ENCODE peak calls at places on chromosomes 4 and X, in five cellular contexts. One of them, this sample, is unnamed.

GRCh38 chr4:43485196-43485595 is 592.7 kb downstream of the GRXCR1 start:
- DNase-seq in transverse colon: no peak
- DNase-seq in ovary: no peak
- DNase-seq in GM12865: no peak
- DNase-seq in MCF 10A: no peak
- DNase-seq in this sample: no peak

GRCh38 chrX:54819201-54819600 is 11.7 kb downstream of the MAGED2 start:
- DNase-seq in GM12865: no peak
- DNase-seq in transverse colon: no peak
- DNase-seq in MCF 10A: no peak
- DNase-seq in ovary: no peak
- DNase-seq in this sample: no peak

GRCh38 chr4:8383451-8384160 is 56.9 kb downstream of the ACOX3 start:
- DNase-seq in transverse colon: no peak
- DNase-seq in MCF 10A: no peak
- DNase-seq in ovary: no peak
- DNase-seq in GM12865: no peak
- DNase-seq in this sample: no peak

GRCh38 chr4:16457944-16458343 is 231.7 kb upstream of the TAPT1 start:
- DNase-seq in transverse colon: no peak
- DNase-seq in ovary: no peak
- DNase-seq in GM12865: no peak
- DNase-seq in MCF 10A: peak
- DNase-seq in this sample: no peak

GRCh38 chrX:118756111-118756510 is 28.7 kb downstream of the IL13RA1 start:
- DNase-seq in ovary: no peak
- DNase-seq in transverse colon: no peak
- DNase-seq in MCF 10A: peak
- DNase-seq in GM12865: no peak
- DNase-seq in this sample: no peak

GRCh38 chr4:142416711-142417275 is 429.3 kb downstream of the INPP4B start:
- DNase-seq in MCF 10A: no peak
- DNase-seq in transverse colon: no peak
- DNase-seq in GM12865: peak
- DNase-seq in ovary: no peak
- DNase-seq in this sample: no peak

GRCh38 chrX:72002886-72003285 is 92.2 kb downstream of the NHSL2 start:
- DNase-seq in MCF 10A: no peak
- DNase-seq in transverse colon: no peak
- DNase-seq in ovary: no peak
- DNase-seq in GM12865: no peak
- DNase-seq in this sample: peak

GRCh38 chr4:92304636-92305035 is 870 bp downstream of the GRID2 start:
- DNase-seq in GM12865: no peak
- DNase-seq in ovary: no peak
- DNase-seq in transverse colon: no peak
- DNase-seq in MCF 10A: no peak
- DNase-seq in this sample: no peak

GRCh38 chr4:112327950-112328349 is 30.8 kb downstream of the ALPK1 start:
- DNase-seq in ovary: no peak
- DNase-seq in GM12865: peak
- DNase-seq in transverse colon: no peak
- DNase-seq in MCF 10A: peak
- DNase-seq in this sample: no peak

GRCh38 chr4:9921326-9921725 is 100.0 kb downstream of the SLC2A9 start:
- DNase-seq in ovary: no peak
- DNase-seq in MCF 10A: no peak
- DNase-seq in GM12865: no peak
- DNase-seq in transverse colon: no peak
- DNase-seq in this sample: no peak

GRCh38 chr4:185916231-185916630 is 104.2 kb upstream of the SORBS2 start:
- DNase-seq in ovary: no peak
- DNase-seq in MCF 10A: no peak
- DNase-seq in transverse colon: no peak
- DNase-seq in GM12865: no peak
- DNase-seq in this sample: no peak

GRCh38 chrX:130171446-130172126 is at the start of gene RAB33A:
- DNase-seq in transverse colon: peak
- DNase-seq in ovary: peak
- DNase-seq in GM12865: peak
- DNase-seq in MCF 10A: no peak
- DNase-seq in this sample: peak

GRCh38 chrX:129000018-129000417 is 523.3 kb downstream of the SMARCA1 start:
- DNase-seq in MCF 10A: no peak
- DNase-seq in GM12865: no peak
- DNase-seq in ovary: no peak
- DNase-seq in transverse colon: no peak
- DNase-seq in this sample: no peak

GRCh38 chr4:54484361-54484760 is 173.4 kb upstream of the KIT start:
- DNase-seq in ovary: no peak
- DNase-seq in GM12865: no peak
- DNase-seq in MCF 10A: peak
- DNase-seq in transverse colon: no peak
- DNase-seq in this sample: no peak

GRCh38 chrX:123803331-123803983 is 56.4 kb upstream of the XIAP start:
- DNase-seq in ovary: no peak
- DNase-seq in MCF 10A: peak
- DNase-seq in GM12865: peak
- DNase-seq in transverse colon: no peak
- DNase-seq in this sample: no peak

GRCh38 chr4:105352826-105353225 is 121.0 kb downstream of the PPA2 start:
- DNase-seq in MCF 10A: no peak
- DNase-seq in GM12865: peak
- DNase-seq in transverse colon: no peak
- DNase-seq in ovary: no peak
- DNase-seq in this sample: no peak

GRCh38 chr4:7815562-7815961 is 124.1 kb downstream of the AFAP1 start:
- DNase-seq in GM12865: no peak
- DNase-seq in ovary: no peak
- DNase-seq in transverse colon: no peak
- DNase-seq in MCF 10A: peak
- DNase-seq in this sample: no peak

GRCh38 chr4:184417802-184418511 is 56.4 kb downstream of the IRF2 start:
- DNase-seq in ovary: no peak
- DNase-seq in GM12865: peak
- DNase-seq in transverse colon: no peak
- DNase-seq in MCF 10A: peak
- DNase-seq in this sample: no peak

GRCh38 chrX:11628399-11628798 is 37.3 kb downstream of the ARHGAP6 start:
- DNase-seq in GM12865: peak
- DNase-seq in MCF 10A: no peak
- DNase-seq in transverse colon: no peak
- DNase-seq in ovary: no peak
- DNase-seq in this sample: no peak

GRCh38 chrX:51496501-51497291 is at the start of gene NUDT11:
- DNase-seq in MCF 10A: no peak
- DNase-seq in ovary: peak
- DNase-seq in GM12865: peak
- DNase-seq in transverse colon: peak
- DNase-seq in this sample: peak

GRCh38 chrX:150365953-150366911 is 3.1 kb downstream of the MAMLD1 start:
- DNase-seq in MCF 10A: peak
- DNase-seq in ovary: peak
- DNase-seq in GM12865: no peak
- DNase-seq in transverse colon: peak
- DNase-seq in this sample: no peak

GRCh38 chrX:150364347-150365050 is 1.4 kb downstream of the MAMLD1 start:
- DNase-seq in transverse colon: peak
- DNase-seq in ovary: peak
- DNase-seq in MCF 10A: peak
- DNase-seq in GM12865: no peak
- DNase-seq in this sample: no peak

GRCh38 chrX:150363561-150364346 is 637 bp downstream of the MAMLD1 start:
- DNase-seq in transverse colon: peak
- DNase-seq in MCF 10A: peak
- DNase-seq in ovary: peak
- DNase-seq in GM12865: no peak
- DNase-seq in this sample: no peak

GRCh38 chrX:150366951-150367545 is 3.9 kb downstream of the MAMLD1 start:
- DNase-seq in ovary: no peak
- DNase-seq in MCF 10A: peak
- DNase-seq in GM12865: no peak
- DNase-seq in transverse colon: no peak
- DNase-seq in this sample: no peak

GRCh38 chrX:150365051-150365952 is 2.2 kb downstream of the MAMLD1 start:
- DNase-seq in ovary: peak
- DNase-seq in MCF 10A: peak
- DNase-seq in transverse colon: peak
- DNase-seq in GM12865: no peak
- DNase-seq in this sample: peak
- TF ChIP-seq CTCF in ovary: peak
- TF ChIP-seq CTCF in MCF 10A: peak
- TF ChIP-seq CTCF in transverse colon: peak
- TF ChIP-seq CTCF in GM12865: peak
- TF ChIP-seq CTCF in this sample: peak

DNA sequence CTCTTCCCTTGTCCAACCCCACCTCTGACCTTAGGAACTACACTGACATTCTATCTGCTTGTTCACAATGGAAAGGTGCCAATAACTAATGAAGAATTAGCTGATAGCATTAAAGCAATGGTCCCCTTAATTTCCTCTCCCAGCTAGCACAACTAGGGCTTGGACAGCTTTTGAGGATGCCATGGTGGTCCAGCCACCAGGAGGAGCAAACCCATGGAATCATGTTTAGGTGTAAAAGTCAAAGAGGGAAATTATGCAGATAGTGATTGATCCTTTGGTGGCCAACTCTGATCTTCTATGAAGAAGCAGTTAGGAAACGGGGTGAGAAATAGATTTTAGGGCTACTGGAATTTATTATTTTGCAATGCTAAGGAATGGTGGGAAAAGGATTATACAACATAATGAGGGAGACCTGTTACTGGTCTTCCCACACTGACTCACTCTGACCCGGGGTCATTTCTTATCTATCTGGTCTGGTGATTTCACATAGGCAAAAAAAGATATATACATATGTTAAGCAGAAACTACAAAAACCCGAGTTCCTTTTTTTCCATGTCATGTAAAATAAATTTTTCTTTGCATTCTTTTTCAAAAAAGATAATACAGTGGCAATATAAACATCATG is 45.8 kb upstream of the FBXW7 start:
- DNase-seq in GM12865: no peak
- DNase-seq in MCF 10A: no peak
- DNase-seq in ovary: no peak
- DNase-seq in transverse colon: no peak
- DNase-seq in this sample: no peak
- TF ChIP-seq CTCF in GM12865: no peak
- TF ChIP-seq CTCF in MCF 10A: no peak
- TF ChIP-seq CTCF in ovary: no peak
- TF ChIP-seq CTCF in transverse colon: no peak
- TF ChIP-seq CTCF in this sample: peak

DNA sequence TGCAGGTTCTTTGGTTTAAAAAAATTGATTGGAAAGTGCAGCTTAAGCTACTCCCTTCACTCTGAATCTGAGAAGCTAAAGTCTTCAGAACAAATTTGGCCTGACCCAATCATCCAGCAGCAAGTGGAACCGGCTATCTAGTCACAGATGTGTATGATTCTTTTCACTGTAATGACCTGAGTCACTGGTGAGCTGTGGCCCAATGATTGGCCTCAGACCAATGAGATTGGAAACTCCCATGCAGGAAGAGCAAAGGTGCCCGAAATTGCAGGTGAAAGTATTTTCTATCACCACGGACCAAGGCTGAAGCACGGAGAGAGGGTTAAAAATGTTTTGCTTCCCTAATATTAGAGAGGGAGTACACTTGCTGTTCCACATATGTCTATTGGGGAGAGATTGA is 11.4 kb downstream of the RIPPLY1 start:
- DNase-seq in MCF 10A: no peak
- DNase-seq in ovary: no peak
- DNase-seq in GM12865: no peak
- DNase-seq in transverse colon: no peak
- DNase-seq in this sample: no peak
- TF ChIP-seq CTCF in MCF 10A: no peak
- TF ChIP-seq CTCF in ovary: no peak
- TF ChIP-seq CTCF in GM12865: no peak
- TF ChIP-seq CTCF in transverse colon: no peak
- TF ChIP-seq CTCF in this sample: no peak

GRCh38 chrX:47620303-47620685 is 637 bp upstream of the SYN1 start:
- DNase-seq in ovary: no peak
- DNase-seq in transverse colon: no peak
- DNase-seq in MCF 10A: no peak
- DNase-seq in GM12865: no peak
- DNase-seq in this sample: no peak

GRCh38 chrX:47618923-47619485 is 653 bp downstream of the SYN1 start:
- DNase-seq in MCF 10A: no peak
- DNase-seq in transverse colon: no peak
- DNase-seq in ovary: no peak
- DNase-seq in GM12865: no peak
- DNase-seq in this sample: no peak

GRCh38 chrX:47623540-47624027 is 3.9 kb upstream of the SYN1 start:
- DNase-seq in MCF 10A: no peak
- DNase-seq in transverse colon: peak
- DNase-seq in ovary: peak
- DNase-seq in GM12865: no peak
- DNase-seq in this sample: no peak

GRCh38 chrX:47621851-47622250 is 2.2 kb upstream of the SYN1 start:
- DNase-seq in ovary: no peak
- DNase-seq in MCF 10A: no peak
- DNase-seq in GM12865: no peak
- DNase-seq in transverse colon: no peak
- DNase-seq in this sample: no peak

DNA sequence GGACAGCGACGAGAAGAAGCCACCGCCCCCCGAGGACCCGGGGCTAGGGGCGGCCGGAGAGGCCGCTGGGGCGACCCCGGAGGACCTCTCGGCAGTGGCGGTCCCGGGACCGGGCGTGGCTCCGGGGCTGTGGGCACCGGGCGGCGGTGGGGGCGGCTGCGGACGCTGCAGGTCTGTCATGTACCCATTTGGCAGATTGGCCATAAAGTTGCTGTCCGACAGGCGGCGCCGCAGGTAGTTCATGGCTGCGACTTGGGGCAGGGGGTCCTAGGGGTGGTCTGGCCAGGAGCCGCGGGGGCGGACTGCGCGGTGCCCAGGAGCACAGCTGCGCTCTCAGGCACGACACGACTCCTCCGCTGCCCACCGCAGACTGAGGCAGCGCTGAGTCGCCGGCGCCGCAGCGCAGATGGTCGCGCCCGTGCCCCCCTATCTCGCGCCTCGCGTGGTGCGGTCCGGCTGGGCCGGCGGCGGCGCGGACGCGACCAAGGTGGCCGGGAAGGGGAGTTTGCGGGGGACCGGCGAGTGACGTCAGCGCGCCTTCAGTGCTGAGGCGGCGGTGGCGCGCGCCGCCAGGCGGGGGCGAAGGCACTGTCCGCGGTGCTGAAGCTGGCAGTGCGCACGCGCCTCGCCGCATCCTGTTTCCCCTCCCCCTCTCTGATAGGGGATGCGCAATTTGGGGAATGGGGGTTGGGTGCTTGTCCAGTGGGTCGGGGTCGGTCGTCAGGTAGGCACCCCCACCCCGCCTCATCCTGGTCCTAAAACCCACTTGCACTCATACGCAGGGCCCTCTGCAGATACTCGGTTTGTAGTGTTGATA is at the start of gene SYN1:
- DNase-seq in ovary: peak
- DNase-seq in transverse colon: peak
- DNase-seq in MCF 10A: peak
- DNase-seq in GM12865: peak
- DNase-seq in this sample: peak
- TF ChIP-seq CTCF in ovary: no peak
- TF ChIP-seq CTCF in transverse colon: no peak
- TF ChIP-seq CTCF in MCF 10A: no peak
- TF ChIP-seq CTCF in GM12865: peak
- TF ChIP-seq CTCF in this sample: peak

This sample was measured in osteocyte.